ENCODE peak calls at places on chromosomes 12 and 14, in ten cellular contexts. S is pancreas; K is iPS DF 6.9; N is body of pancreas; W is upper lobe of right lung; P is brain microvascular endothelial cell; D is fibroblast of lung; F is adrenal gland; H is stomach; Q is CD8-positive, alpha-beta T cell. L is an unnamed sample.

GRCh38 chr14:105209646-105210045 is 28.5 kb upstream of the NUDT14 start:
- DNase-seq in S (no peak), K (no peak), N (no peak), W (no peak), P (no peak), D (no peak), F (no peak), H (no peak), Q (no peak), L (no peak)

GRCh38 chr12:123488539-123489230 is 30.7 kb downstream of the SNRNP35 start:
- DNase-seq in S (no peak), K (no peak), N (no peak), W (no peak), P (no peak), D (no peak), F (no peak), H (no peak), Q (no peak), L (no peak)

GRCh38 chr12:104710940-104711725 is 247.0 kb downstream of the SLC41A2 start:
- DNase-seq in S (no peak), K (no peak), N (no peak), W (no peak), P (no peak), D (peak; percentile 78), F (no peak), H (no peak), Q (no peak), L (no peak)

GRCh38 chr14:100536721-100537700 is 50.2 kb downstream of the BEGAIN start:
- DNase-seq in S (peak; percentile 49), K (no peak), N (peak; percentile 52), W (peak; percentile 39), P (no peak), D (no peak), F (peak; percentile 45), H (peak; percentile 22), Q (no peak), L (peak; percentile 70)

GRCh38 chr12:122124370-122124769 is 45.8 kb downstream of the MLXIP start:
- DNase-seq in S (peak; percentile 57), K (no peak), N (no peak), W (no peak), P (no peak), D (no peak), F (no peak), H (no peak), Q (no peak), L (no peak)

GRCh38 chr12:102769323-102769916 is 147.6 kb downstream of the PAH start:
- DNase-seq in S (peak; percentile 58), K (peak; percentile 52), N (peak; percentile 51), W (no peak), P (peak; percentile 72), D (peak; percentile 54), F (peak; percentile 81), H (peak; percentile 53), Q (peak; percentile 17), L (no peak)

GRCh38 chr12:77152623-77153193 is 87.3 kb upstream of the E2F7 start:
- DNase-seq in S (no peak), K (peak; percentile 5), N (no peak), W (no peak), P (peak; percentile 31), D (peak; percentile 82), F (no peak), H (no peak), Q (no peak), L (no peak)

GRCh38 chr12:26281320-26281719 is 85.9 kb downstream of the SSPN start:
- DNase-seq in S (no peak), K (no peak), N (peak; percentile 24), W (no peak), P (no peak), D (peak; percentile 31), F (peak; percentile 67), H (no peak), Q (no peak), L (no peak)

GRCh38 chr14:65177551-65177950 is 75.2 kb upstream of the MAX start:
- DNase-seq in S (no peak), K (no peak), N (no peak), W (no peak), P (no peak), D (no peak), F (no peak), H (no peak), Q (no peak), L (no peak)

GRCh38 chr12:29591140-29592020 is 93.9 kb upstream of the OVCH1 start:
- DNase-seq in S (no peak), K (peak; percentile 35), N (no peak), W (no peak), P (peak; percentile 31), D (peak; percentile 41), F (no peak), H (no peak), Q (no peak), L (no peak)

GRCh38 chr14:33356167-33356566 is 417.5 kb downstream of the NPAS3 start:
- DNase-seq in S (no peak), K (no peak), N (no peak), W (no peak), P (no peak), D (no peak), F (no peak), H (no peak), Q (no peak), L (no peak)

GRCh38 chr14:55518391-55518790 is 61.6 kb upstream of the KTN1 start:
- DNase-seq in S (no peak), K (no peak), N (no peak), W (no peak), P (no peak), D (peak; percentile 77), F (no peak), H (no peak), Q (no peak), L (no peak)

GRCh38 chr14:71290960-71291466 is 383.8 kb downstream of the PCNX1 start:
- DNase-seq in S (no peak), K (no peak), N (no peak), W (no peak), P (peak; percentile 72), D (peak; percentile 54), F (peak; percentile 72), H (no peak), Q (no peak), L (no peak)

GRCh38 chr12:131118366-131118765 is 164.7 kb downstream of the ADGRD1 start:
- DNase-seq in S (peak; percentile 16), K (no peak), N (no peak), W (peak; percentile 41), P (no peak), D (no peak), F (no peak), H (no peak), Q (no peak), L (no peak)

GRCh38 chr14:68979021-68979721 is at the start of gene ACTN1:
- DNase-seq in S (peak; percentile 93), K (no peak), N (peak; percentile 95), W (peak; percentile 97), P (peak; percentile 98), D (peak; percentile 97), F (peak; percentile 98), H (peak; percentile 94), Q (peak; percentile 55), L (peak; percentile 98)
- H3K27ac ChIP-seq in S (peak within 1 kb of the TSS; percentile 86), K (no peak within 1 kb of the TSS), N (peak within 1 kb of the TSS; percentile 97), W (peak within 1 kb of the TSS; percentile 93), P (peak within 1 kb of the TSS; percentile 97), D (peak within 1 kb of the TSS; percentile 97), F (peak within 1 kb of the TSS; percentile 92), H (peak within 1 kb of the TSS; percentile 97), Q (peak within 1 kb of the TSS; percentile 70), L (peak within 1 kb of the TSS; percentile 100)

DNA sequence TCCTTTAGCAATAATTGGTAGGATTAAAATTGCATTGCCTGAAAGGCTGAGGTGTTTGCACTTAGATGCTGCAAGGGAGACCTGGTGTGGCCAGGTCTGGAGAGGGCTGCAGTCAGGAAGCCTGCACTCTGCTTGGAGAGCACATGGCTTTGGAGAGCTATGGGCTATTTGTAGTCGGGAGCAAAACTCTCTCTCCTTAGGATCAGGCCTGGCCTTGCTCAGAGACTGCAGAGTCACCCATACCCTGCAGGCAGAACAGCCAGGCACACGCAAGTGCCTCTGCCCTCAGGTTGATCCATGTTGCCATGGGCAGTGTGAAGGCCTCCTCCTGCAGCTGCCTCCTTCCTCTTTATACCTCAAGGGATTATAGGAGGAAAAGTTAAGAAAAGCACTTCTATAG is 26.8 kb downstream of the CKB start:
- DNase-seq in S (peak; percentile 10), K (no peak), N (no peak), W (no peak), P (no peak), D (no peak), F (peak; percentile 57), H (no peak), Q (no peak), L (no peak)
- H3K4me3 ChIP-seq in S (no peak overlapping the region), K (no peak overlapping the region), N (no peak overlapping the region), W (no peak overlapping the region), P (no peak overlapping the region), D (no peak overlapping the region), F (no peak overlapping the region), H (no peak overlapping the region), Q (no peak overlapping the region), L (no peak overlapping the region)

GRCh38 chr14:93086441-93087055 is 29.2 kb downstream of the ITPK1 start:
- DNase-seq in S (no peak), K (no peak), N (no peak), W (no peak), P (no peak), D (no peak), F (no peak), H (no peak), Q (no peak), L (no peak)
- H3K27ac ChIP-seq in S (no peak overlapping the region), K (no peak overlapping the region), N (peak overlapping the region; percentile 33), W (no peak overlapping the region), P (no peak overlapping the region), D (no peak overlapping the region), F (no peak overlapping the region), H (no peak overlapping the region), Q (no peak overlapping the region), L (no peak overlapping the region)

DNA sequence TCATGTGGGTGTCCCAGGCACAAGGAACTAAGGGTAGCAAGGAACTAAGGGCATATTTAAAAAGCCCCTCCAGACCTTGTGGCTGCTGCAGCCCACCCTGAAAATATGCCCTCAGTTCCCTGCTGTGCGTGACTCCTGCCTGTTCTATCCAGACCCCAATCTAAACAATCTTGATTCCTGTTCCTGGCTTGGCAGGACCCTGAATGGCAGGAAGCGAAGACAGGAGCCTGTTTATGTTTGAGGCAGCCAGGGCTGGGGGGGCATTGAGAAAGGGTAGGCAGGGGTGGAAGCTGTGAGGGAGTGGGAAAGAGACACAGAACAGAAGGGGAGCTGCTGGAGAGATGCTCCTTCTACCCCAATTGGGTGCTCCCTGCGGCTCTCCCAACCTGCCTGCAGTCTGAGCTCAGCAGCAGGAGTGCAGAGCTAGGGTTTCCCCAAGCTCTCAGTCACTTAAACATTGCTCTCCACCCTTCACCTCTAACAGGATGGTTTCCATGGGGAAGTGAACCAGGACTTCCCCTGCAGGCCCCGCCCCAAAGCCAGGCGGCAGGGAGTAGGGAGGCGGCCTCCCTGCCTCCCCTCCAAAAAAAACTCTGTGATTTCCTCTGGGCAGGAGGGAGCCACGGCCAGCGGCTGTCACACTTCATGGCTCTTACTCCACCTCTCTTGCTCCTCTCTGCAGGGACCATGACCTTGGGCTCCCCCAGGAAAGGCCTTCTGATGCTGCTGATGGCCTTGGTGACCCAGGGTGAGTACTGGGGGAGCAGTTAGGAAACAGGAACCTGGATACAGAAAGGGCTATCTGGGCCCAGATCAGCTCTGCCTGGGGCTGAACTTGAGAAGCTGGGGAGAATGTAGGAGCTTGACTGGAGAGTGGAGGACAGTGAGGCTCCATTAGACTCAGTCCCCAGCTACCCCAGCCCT is 4.7 kb downstream of the ACVRL1 start:
- DNase-seq in S (peak; percentile 52), K (no peak), N (no peak), W (peak; percentile 83), P (no peak), D (peak; percentile 41), F (no peak), H (no peak), Q (no peak), L (no peak)
- H3K4me3 ChIP-seq in S (peak overlapping the region; percentile 7), K (no peak overlapping the region), N (no peak overlapping the region), W (peak overlapping the region; percentile 58), P (no peak overlapping the region), D (no peak overlapping the region), F (no peak overlapping the region), H (peak overlapping the region; percentile 35), Q (no peak overlapping the region), L (peak overlapping the region; percentile 47)

L was measured in coronary artery.